ENCODE peak calls at places on chromosomes 16 and 17, in seven cellular contexts. W is neural progenitor cell, F is colonic mucosa, K is fibroblast of lung, B is adrenal gland, S is A673, O is mammary epithelial cell. R is an unnamed sample.

GRCh38 chr17:50508573-50509460 is 578 bp downstream of the MYCBPAP start:
- DNase-seq in W (no peak), F (no peak), K (no peak), B (no peak), S (no peak), O (no peak), R (no peak)

GRCh38 chr16:70663524-70664324 is 17.4 kb downstream of the IL34 start:
- DNase-seq in W (no peak), F (no peak), K (no peak), B (no peak), S (no peak), O (no peak), R (no peak)

GRCh38 chr16:50259334-50260205 is 6.8 kb upstream of the ADCY7 start:
- DNase-seq in W (peak; percentile 71), F (peak; percentile 43), K (peak; percentile 68), B (peak; percentile 48), S (peak; percentile 62), O (no peak), R (no peak)

GRCh38 chr16:83589576-83589975 is 218.2 kb upstream of the HSBP1 start:
- DNase-seq in W (no peak), F (no peak), K (no peak), B (no peak), S (no peak), O (no peak), R (no peak)

GRCh38 chr16:80540516-80541305 is at the start of gene DYNLRB2:
- DNase-seq in W (peak; percentile 94), F (peak; percentile 96), K (peak; percentile 93), B (peak; percentile 93), S (peak; percentile 78), O (peak; percentile 92), R (peak; percentile 82)

GRCh38 chr17:77770331-77771105 is 188.0 kb upstream of the TNRC6C start:
- DNase-seq in W (no peak), F (no peak), K (no peak), B (no peak), S (peak; percentile 40), O (peak; percentile 4), R (no peak)

GRCh38 chr17:443109-443508 is 90.5 kb upstream of the RPH3AL start:
- DNase-seq in W (no peak), F (no peak), K (no peak), B (no peak), S (no peak), O (no peak), R (no peak)

GRCh38 chr17:14918540-14918939 is 346.6 kb downstream of the PMP22 start:
- DNase-seq in W (no peak), F (no peak), K (peak; percentile 45), B (no peak), S (no peak), O (no peak), R (no peak)

GRCh38 chr17:45013021-45013997 is 38.1 kb downstream of the DCAKD start:
- DNase-seq in W (peak; percentile 35), F (peak; percentile 29), K (peak; percentile 52), B (no peak), S (no peak), O (no peak), R (no peak)

GRCh38 chr16:3038896-3039295 is 2.2 kb upstream of the BICDL2 start:
- DNase-seq in W (no peak), F (peak; percentile 83), K (no peak), B (no peak), S (no peak), O (no peak), R (no peak)

GRCh38 chr16:31664683-31665482 is 137.2 kb downstream of the AHSP start:
- DNase-seq in W (no peak), F (no peak), K (no peak), B (no peak), S (no peak), O (peak; percentile 90), R (no peak)

GRCh38 chr16:67284699-67285646 is 5.6 kb downstream of the PLEKHG4 start:
- DNase-seq in W (peak; percentile 82), F (peak; percentile 49), K (no peak), B (peak; percentile 48), S (no peak), O (peak; percentile 59), R (no peak)

GRCh38 chr16:35569413-35569812 is 2110.0 kb downstream of the TP53TG3F start:
- DNase-seq in W (no peak), F (no peak), K (no peak), B (no peak), S (no peak), O (no peak), R (no peak)
- H3K9me3 ChIP-seq in W (no peaks in the 10 kb centered on the region), F (no peaks in the 10 kb centered on the region), K (no peaks in the 10 kb centered on the region), B (no peaks in the 10 kb centered on the region), S (peaks cover 46% of the 10 kb centered on the region), O (peaks cover 27% of the 10 kb centered on the region), R (no peaks in the 10 kb centered on the region)

GRCh38 chr16:73010150-73010676 is 37.7 kb downstream of the ZFHX3 start:
- DNase-seq in W (peak; percentile 53), F (no peak), K (no peak), B (no peak), S (no peak), O (no peak), R (no peak)

GRCh38 chr16:73000907-73001521 is 46.9 kb downstream of the ZFHX3 start:
- DNase-seq in W (no peak), F (no peak), K (no peak), B (no peak), S (no peak), O (no peak), R (no peak)

GRCh38 chr16:73002836-73003235 is 45.1 kb downstream of the ZFHX3 start:
- DNase-seq in W (no peak), F (no peak), K (peak; percentile 31), B (no peak), S (no peak), O (no peak), R (no peak)

GRCh38 chr16:73000020-73000906 is 47.7 kb downstream of the ZFHX3 start:
- DNase-seq in W (no peak), F (peak; percentile 40), K (peak; percentile 62), B (no peak), S (peak; percentile 65), O (peak; percentile 75), R (no peak)

DNA sequence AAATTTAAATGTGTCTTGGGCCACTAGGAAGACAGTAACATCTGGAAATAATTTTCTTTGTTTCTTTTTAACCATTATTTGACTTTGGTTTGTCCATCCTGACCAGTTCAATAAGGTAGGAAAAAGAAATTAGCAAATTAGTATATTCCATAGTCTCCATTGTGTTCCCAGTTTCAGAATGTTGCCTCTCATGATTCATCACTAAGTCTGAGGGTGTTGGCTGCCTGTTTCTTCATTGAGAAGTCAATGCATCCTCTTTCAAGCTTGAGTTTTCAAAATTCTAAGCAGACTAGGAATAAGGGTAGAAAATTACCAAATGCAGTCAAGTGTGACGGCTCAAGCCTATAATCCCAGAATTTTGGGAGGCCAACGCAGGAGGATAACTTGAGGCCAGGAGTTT is 41.9 kb downstream of the ZFHX3 start:
- DNase-seq in W (no peak), F (no peak), K (no peak), B (no peak), S (no peak), O (no peak), R (no peak)
- TF ChIP-seq CTCF in W (no peak), F (no peak), K (no peak), B (no peak), S (no peak), O (no peak), R (no peak)

DNA sequence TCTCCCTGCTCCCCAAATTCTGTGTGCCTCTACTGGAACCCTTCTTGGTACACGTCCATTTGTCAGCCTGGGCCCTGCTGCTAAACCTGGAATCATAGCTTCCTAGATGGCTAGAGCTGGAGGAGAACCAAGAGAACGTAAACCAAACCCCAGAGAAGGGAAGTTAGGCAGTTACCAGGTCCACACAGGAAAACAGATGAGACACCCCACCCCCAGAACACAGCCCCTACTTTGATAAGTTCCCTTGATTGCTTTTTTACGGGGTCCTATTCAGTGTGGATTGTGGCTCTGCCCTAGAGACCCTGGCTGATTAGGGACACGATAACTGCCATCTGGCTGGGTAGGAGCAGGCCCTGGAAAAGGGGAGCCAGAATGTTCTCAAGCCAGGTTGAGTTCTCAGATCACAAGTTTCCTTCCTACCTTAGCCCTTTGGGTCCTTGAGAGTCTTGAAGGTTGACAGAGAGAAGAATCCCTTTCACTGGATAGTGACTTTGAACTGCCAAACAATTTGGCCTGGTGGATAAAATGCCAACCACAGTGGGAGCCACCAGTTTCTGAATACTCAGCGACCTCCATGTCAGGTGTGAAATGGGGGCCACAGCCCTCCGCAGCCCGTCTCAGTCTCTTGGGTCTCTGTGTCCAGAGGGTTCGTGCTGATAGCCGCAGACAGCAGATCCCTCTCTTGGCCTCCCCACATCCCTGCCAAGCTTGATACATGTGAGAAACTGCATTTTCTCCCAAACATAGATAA is 7.9 kb downstream of the TBX4 start:
- DNase-seq in W (no peak), F (peak; percentile 13), K (no peak), B (no peak), S (no peak), O (no peak), R (no peak)
- H3K4me3 ChIP-seq in W (no peak overlapping the region), F (no peak overlapping the region), K (no peak overlapping the region), B (no peak overlapping the region), S (no peak overlapping the region), O (no peak overlapping the region), R (no peak overlapping the region)

GRCh38 chr16:855471-855870 is 54.9 kb upstream of the GNG13 start:
- DNase-seq in W (no peak), F (no peak), K (no peak), B (no peak), S (no peak), O (no peak), R (no peak)
- H3K9me3 ChIP-seq in W (no peaks in the 10 kb centered on the region), F (no peaks in the 10 kb centered on the region), K (no peaks in the 10 kb centered on the region), B (no peaks in the 10 kb centered on the region), S (peaks cover 5% of the 10 kb centered on the region), O (peaks cover 41% of the 10 kb centered on the region), R (no peaks in the 10 kb centered on the region)

GRCh38 chr17:9890124-9890523 is 14.9 kb downstream of the RCVRN start:
- DNase-seq in W (peak; percentile 75), F (no peak), K (no peak), B (no peak), S (peak; percentile 51), O (no peak), R (peak; percentile 27)
- TF ChIP-seq CTCF in W (peak; percentile 81), F (no peak), K (peak; percentile 72), B (peak; percentile 29), S (peak; percentile 77), O (peak; percentile 3), R (peak; percentile 75)

DNA sequence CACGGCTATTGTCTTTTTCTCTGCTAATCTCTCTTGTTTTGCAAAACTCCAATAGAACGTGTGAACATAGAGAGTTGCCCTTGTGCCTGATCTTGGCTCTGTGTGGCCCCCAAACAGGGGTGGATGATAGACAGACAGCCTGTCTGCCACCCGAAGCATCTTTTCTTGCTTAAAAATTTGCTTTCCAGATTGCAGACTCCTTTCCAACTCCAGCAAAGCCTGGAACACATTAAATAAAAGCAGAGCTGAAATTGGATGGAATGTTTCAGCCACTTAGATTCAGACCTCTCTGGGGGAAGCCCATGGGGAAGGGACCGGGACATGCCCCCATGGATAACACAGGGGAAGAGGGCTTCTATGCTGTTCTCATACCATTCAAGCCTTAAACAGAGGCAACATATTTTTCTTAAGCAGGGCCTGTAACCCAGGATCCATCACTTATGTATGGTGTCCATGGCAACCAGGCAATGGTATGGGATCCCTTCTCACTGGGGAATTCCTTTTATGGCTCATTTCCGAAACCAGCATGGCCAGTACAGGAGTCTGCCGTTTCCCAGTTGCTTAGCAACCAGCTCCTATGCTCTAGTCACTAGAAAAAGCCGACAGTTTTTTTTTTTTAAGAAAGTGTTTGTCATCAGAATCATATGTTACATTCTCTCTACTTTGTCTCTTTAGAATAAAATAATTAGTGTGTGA is 61.9 kb upstream of the MARCHF10 start:
- DNase-seq in W (peak; percentile 72), F (no peak), K (peak; percentile 55), B (no peak), S (peak; percentile 52), O (peak; percentile 47), R (no peak)
- H3K4me3 ChIP-seq in W (no peak overlapping the region), F (no peak overlapping the region), K (no peak overlapping the region), B (no peak overlapping the region), S (no peak overlapping the region), O (no peak overlapping the region), R (no peak overlapping the region)

R was measured in OCI-LY7.